ENCODE peak calls at places on chromosome 12, in five cellular contexts. V, L, Y, Q and C are unnamed samples.

GRCh38 chr12:3152013-3152412 is 74.8 kb downstream of the TSPAN9 start:
- DNase-seq in V (no peak), L (peak; percentile 33), Y (no peak), Q (no peak), C (no peak)

GRCh38 chr12:1916396-1917171 is 1.9 kb downstream of the CACNA2D4 start:
- DNase-seq in V (no peak), L (no peak), Y (peak; percentile 85), Q (no peak), C (no peak)

GRCh38 chr12:11022520-11022919 is at the start of gene TAS2R19:
- DNase-seq in V (no peak), L (no peak), Y (no peak), Q (no peak), C (no peak)

GRCh38 chr12:96274331-96274730 is 80.2 kb downstream of the ELK3 start:
- DNase-seq in V (no peak), L (no peak), Y (no peak), Q (peak; percentile 10), C (peak; percentile 41)

GRCh38 chr12:122852336-122853275 is 17.3 kb downstream of the HIP1R start:
- DNase-seq in V (no peak), L (no peak), Y (no peak), Q (no peak), C (no peak)

GRCh38 chr12:23534196-23534595 is 415.3 kb downstream of the SOX5 start:
- DNase-seq in V (no peak), L (no peak), Y (no peak), Q (no peak), C (no peak)

GRCh38 chr12:5440973-5441372 is 9.1 kb downstream of the NTF3 start:
- DNase-seq in V (no peak), L (no peak), Y (no peak), Q (no peak), C (no peak)

GRCh38 chr12:8823565-8824300 is 1.3 kb downstream of the A2ML1 start:
- DNase-seq in V (no peak), L (no peak), Y (no peak), Q (no peak), C (no peak)

GRCh38 chr12:47160296-47161244 is 80.8 kb upstream of the AMIGO2 start:
- DNase-seq in V (no peak), L (peak; percentile 47), Y (no peak), Q (no peak), C (no peak)

GRCh38 chr12:23648546-23648945 is 300.9 kb downstream of the SOX5 start:
- DNase-seq in V (no peak), L (no peak), Y (no peak), Q (no peak), C (no peak)

GRCh38 chr12:18521461-18521860 is 216.4 kb downstream of the PLCZ1 start:
- DNase-seq in V (no peak), L (no peak), Y (no peak), Q (no peak), C (no peak)

GRCh38 chr12:17992002-17992656 is 97.9 kb downstream of the RERGL start:
- DNase-seq in V (no peak), L (peak; percentile 51), Y (no peak), Q (no peak), C (peak; percentile 12)

GRCh38 chr12:26122681-26123481 is 2.0 kb downstream of the BHLHE41 start:
- DNase-seq in V (no peak), L (peak; percentile 74), Y (peak; percentile 92), Q (no peak), C (no peak)

GRCh38 chr12:131389051-131390013 is 321.6 kb upstream of the SFSWAP start:
- DNase-seq in V (no peak), L (no peak), Y (no peak), Q (no peak), C (no peak)

GRCh38 chr12:113684053-113684907 is 212.6 kb upstream of the LHX5 start:
- DNase-seq in V (no peak), L (peak; percentile 28), Y (no peak), Q (no peak), C (no peak)

GRCh38 chr12:28578833-28579252 is 388.6 kb downstream of the CCDC91 start:
- DNase-seq in V (no peak), L (no peak), Y (no peak), Q (no peak), C (no peak)

GRCh38 chr12:15662983-15663659 is 126.1 kb downstream of the EPS8 start:
- DNase-seq in V (no peak), L (no peak), Y (no peak), Q (no peak), C (no peak)

GRCh38 chr12:114406326-114407033 is 536 bp upstream of the TBX5 start:
- DNase-seq in V (no peak), L (no peak), Y (no peak), Q (no peak), C (no peak)

GRCh38 chr12:20704860-20705259 is 9.7 kb downstream of the SLCO1C1 start:
- DNase-seq in V (no peak), L (no peak), Y (no peak), Q (no peak), C (no peak)

GRCh38 chr12:51820721-51821422 is 27.6 kb downstream of the FIGNL2 start:
- DNase-seq in V (peak; percentile 36), L (no peak), Y (no peak), Q (no peak), C (no peak)

GRCh38 chr12:103586132-103586531 is 941 bp upstream of the STAB2 start:
- DNase-seq in V (no peak), L (no peak), Y (no peak), Q (no peak), C (no peak)

GRCh38 chr12:120853188-120853587 is 51.0 kb downstream of the SPPL3 start:
- DNase-seq in V (no peak), L (no peak), Y (no peak), Q (no peak), C (no peak)

GRCh38 chr12:119695034-119695433 is 27.1 kb downstream of the PRKAB1 start:
- DNase-seq in V (no peak), L (peak; percentile 5), Y (no peak), Q (no peak), C (no peak)

GRCh38 chr12:132164426-132164825 is 20.2 kb downstream of the NOC4L start:
- DNase-seq in V (no peak), L (no peak), Y (no peak), Q (no peak), C (no peak)

GRCh38 chr12:105775351-105775750 is 363.4 kb downstream of the NUAK1 start:
- DNase-seq in V (no peak), L (peak; percentile 54), Y (no peak), Q (no peak), C (peak; percentile 34)

GRCh38 chr12:11577658-11578260 is 71.7 kb upstream of the ETV6 start:
- DNase-seq in V (no peak), L (no peak), Y (no peak), Q (no peak), C (no peak)

GRCh38 chr12:57107456-57107855 is 3.7 kb downstream of the STAT6 start:
- DNase-seq in V (no peak), L (no peak), Y (no peak), Q (no peak), C (no peak)

GRCh38 chr12:68175566-68176033 is 16.1 kb upstream of the IFNG start:
- DNase-seq in V (no peak), L (no peak), Y (no peak), Q (no peak), C (no peak)

GRCh38 chr12:55728185-55728931 is 451 bp downstream of the CD63 start:
- DNase-seq in V (no peak), L (no peak), Y (peak; percentile 94), Q (no peak), C (no peak)

GRCh38 chr12:2358986-2359658 is 306.3 kb downstream of the CACNA1C start:
- DNase-seq in V (no peak), L (no peak), Y (peak; percentile 58), Q (no peak), C (no peak)

GRCh38 chr12:32312049-32312670 is 87.2 kb upstream of the FGD4 start:
- DNase-seq in V (peak; percentile 46), L (peak; percentile 14), Y (no peak), Q (peak; percentile 30), C (peak; percentile 14)

GRCh38 chr12:12384601-12385321 is 27.9 kb downstream of the BORCS5 start:
- DNase-seq in V (no peak), L (no peak), Y (no peak), Q (no peak), C (no peak)

GRCh38 chr12:31618228-31619025 is 27.5 kb upstream of the DENND5B start:
- DNase-seq in V (no peak), L (peak; percentile 53), Y (no peak), Q (no peak), C (no peak)

DNA sequence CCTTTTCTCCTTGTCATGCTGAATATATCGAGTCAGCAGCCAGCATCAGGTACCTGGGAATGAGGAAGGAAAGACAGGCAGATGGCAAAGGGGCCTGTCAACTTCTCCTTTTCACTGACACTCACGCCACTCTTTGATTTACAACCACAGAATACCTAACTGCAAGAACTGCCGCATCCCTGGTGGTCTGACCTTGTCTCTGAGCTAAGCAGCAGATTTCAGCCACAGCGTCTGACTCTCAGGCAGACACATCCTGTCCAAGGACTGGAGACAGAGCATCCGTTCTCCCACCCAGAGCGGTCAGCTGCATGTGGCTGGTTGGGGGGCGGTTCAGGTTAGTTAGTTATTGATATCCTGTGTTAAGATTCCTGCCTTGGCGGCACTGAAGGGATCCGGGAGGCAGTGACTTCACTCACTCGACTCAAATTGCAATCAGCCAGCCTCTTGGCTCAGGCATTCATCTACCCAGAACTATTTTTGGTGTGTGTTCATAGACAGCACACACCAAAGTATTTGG is 11.2 kb upstream of the MAP1LC3B2 start:
- DNase-seq in V (no peak), L (peak; percentile 53), Y (no peak), Q (no peak), C (no peak)
- TF ChIP-seq CTCF in V (no peak), L (no peak), Y (no peak), Q (no peak), C (no peak)

GRCh38 chr12:50333441-50333840 is 50.1 kb upstream of the LIMA1 start:
- DNase-seq in V (no peak), L (no peak), Y (no peak), Q (no peak), C (peak; percentile 19)
- H3K4me3 ChIP-seq in V (no peak overlapping the region), L (no peak overlapping the region), Y (no peak overlapping the region), Q (no peak overlapping the region), C (no peak overlapping the region)

DNA sequence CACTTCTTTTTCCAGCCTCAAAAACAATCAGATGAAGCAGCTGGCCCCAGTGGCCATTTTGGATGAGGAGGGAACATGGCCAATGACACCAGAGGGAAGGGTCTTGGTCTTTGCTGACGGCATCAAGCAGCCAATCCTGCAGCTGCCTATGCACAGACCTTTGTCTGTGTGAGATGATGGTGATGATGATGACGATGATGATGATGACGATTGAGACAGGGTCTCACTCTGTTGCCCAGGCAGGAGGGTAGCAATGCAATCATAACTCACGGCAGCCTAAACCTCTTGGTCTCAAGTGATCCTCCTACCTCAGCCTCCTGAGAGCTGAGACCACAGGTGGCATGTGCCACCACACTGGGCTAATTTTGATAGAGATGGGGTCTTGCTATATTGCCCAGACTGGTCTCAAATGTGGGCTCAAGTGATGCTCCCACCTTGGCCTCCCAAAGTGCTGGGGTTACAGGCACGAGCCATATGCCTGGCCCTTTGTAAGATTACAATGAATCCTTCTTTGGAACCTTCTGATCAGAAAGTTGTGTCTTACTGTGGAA is 26.5 kb upstream of the NCOR2 start:
- DNase-seq in V (no peak), L (no peak), Y (no peak), Q (no peak), C (no peak)
- TF ChIP-seq CTCF in V (no peak), L (no peak), Y (no peak), Q (no peak), C (no peak)

GRCh38 chr12:77392467-77392866 is 327.1 kb upstream of the E2F7 start:
- DNase-seq in V (no peak), L (no peak), Y (no peak), Q (no peak), C (no peak)
- H3K4me3 ChIP-seq in V (no peak overlapping the region), L (no peak overlapping the region), Y (no peak overlapping the region), Q (no peak overlapping the region), C (no peak overlapping the region)

GRCh38 chr12:591167-591570 is 72.1 kb downstream of the NINJ2 start:
- DNase-seq in V (no peak), L (no peak), Y (peak; percentile 18), Q (no peak), C (no peak)
- TF ChIP-seq CTCF in V (no peak), L (no peak), Y (no peak), Q (no peak), C (no peak)